ENCODE peak calls at places on chromosome 20, in ten cellular contexts. M is activated CD8-positive, alpha-beta memory T cell treated with anti-CD3 and anti-CD28 coated beads, Interleukin-2, amount 10 ng/mL, durations not matched to agents 7 days and 5 days; I is naive thymus-derived CD8-positive, alpha-beta T cell; P is heart right ventricle; Y is pancreas; K is natural killer cell; U is upper lobe of right lung; G is activated CD8-positive, alpha-beta T cell treated with anti-CD3 and anti-CD28 coated beads for 36 hours; A is foreskin keratinocyte; H is central memory CD8-positive, alpha-beta T cell. Q is an unnamed sample.

GRCh38 chr20:62837790-62838458 is 21.1 kb downstream of the COL9A3 start:
- ATAC-seq in M (no peak), I (no peak), P (no peak), Y (peak; percentile 73), K (peak; percentile 48), U (peak; percentile 58), G (peak; percentile 17), A (no peak), H (no peak), Q (no peak)

GRCh38 chr20:54158226-54158625 is 15.6 kb downstream of the CYP24A1 start:
- ATAC-seq in M (no peak), I (no peak), P (no peak), Y (no peak), K (no peak), U (no peak), G (no peak), A (no peak), H (no peak), Q (no peak)

GRCh38 chr20:64010711-64011237 is 25.2 kb upstream of the C20orf204 start:
- ATAC-seq in M (peak; percentile 67), I (no peak), P (no peak), Y (no peak), K (no peak), U (no peak), G (peak; percentile 13), A (no peak), H (no peak), Q (no peak)

GRCh38 chr20:1328680-1329330 is at the start of gene SDCBP2:
- ATAC-seq in M (no peak), I (no peak), P (no peak), Y (peak; percentile 76), K (no peak), U (peak; percentile 53), G (no peak), A (peak; percentile 72), H (no peak), Q (no peak)

GRCh38 chr20:61117725-61118124 is 134.3 kb upstream of the CDH4 start:
- ATAC-seq in M (no peak), I (no peak), P (no peak), Y (no peak), K (no peak), U (no peak), G (no peak), A (no peak), H (no peak), Q (no peak)

GRCh38 chr20:31595654-31596411 is 9.3 kb upstream of the ID1 start:
- ATAC-seq in M (no peak), I (no peak), P (peak; percentile 90), Y (peak; percentile 31), K (no peak), U (peak; percentile 91), G (no peak), A (peak; percentile 24), H (no peak), Q (no peak)

GRCh38 chr20:49607568-49607967 is 39.6 kb upstream of the PTGIS start:
- ATAC-seq in M (no peak), I (no peak), P (no peak), Y (no peak), K (no peak), U (no peak), G (no peak), A (no peak), H (no peak), Q (no peak)

GRCh38 chr20:49297605-49298530 is 20.0 kb upstream of the ZNFX1 start:
- ATAC-seq in M (peak; percentile 78), I (peak; percentile 91), P (no peak), Y (no peak), K (no peak), U (peak; percentile 77), G (peak; percentile 80), A (no peak), H (peak; percentile 52), Q (peak; percentile 17)

GRCh38 chr20:58810116-58810878 is 40.4 kb downstream of the GNAS-AS1 start:
- ATAC-seq in M (peak; percentile 64), I (peak; percentile 69), P (no peak), Y (no peak), K (no peak), U (no peak), G (peak; percentile 88), A (no peak), H (peak; percentile 40), Q (no peak)

GRCh38 chr20:62344782-62345181 is 22.3 kb downstream of the LAMA5 start:
- ATAC-seq in M (no peak), I (no peak), P (no peak), Y (no peak), K (no peak), U (no peak), G (no peak), A (no peak), H (no peak), Q (no peak)

GRCh38 chr20:54188132-54188835 is 14.5 kb upstream of the CYP24A1 start:
- ATAC-seq in M (no peak), I (no peak), P (no peak), Y (no peak), K (no peak), U (no peak), G (no peak), A (no peak), H (no peak), Q (no peak)

GRCh38 chr20:23135449-23136447 is 49.6 kb upstream of the CD93 start:
- ATAC-seq in M (no peak), I (no peak), P (no peak), Y (no peak), K (no peak), U (peak; percentile 79), G (no peak), A (no peak), H (no peak), Q (no peak)

GRCh38 chr20:44901972-44902371 is 7.9 kb upstream of the PABPC1L start:
- ATAC-seq in M (no peak), I (no peak), P (no peak), Y (no peak), K (no peak), U (no peak), G (peak; percentile 44), A (peak; percentile 66), H (no peak), Q (peak; percentile 93)

GRCh38 chr20:62175711-62176110 is 7.1 kb upstream of the MTG2 start:
- ATAC-seq in M (no peak), I (no peak), P (no peak), Y (no peak), K (no peak), U (no peak), G (no peak), A (no peak), H (no peak), Q (no peak)

GRCh38 chr20:37598101-37598530 is 70.4 kb upstream of the BLCAP start:
- ATAC-seq in M (no peak), I (no peak), P (no peak), Y (no peak), K (no peak), U (no peak), G (no peak), A (no peak), H (no peak), Q (no peak)

GRCh38 chr20:3670511-3670910 is 7.3 kb upstream of the GFRA4 start:
- ATAC-seq in M (no peak), I (no peak), P (no peak), Y (no peak), K (no peak), U (no peak), G (no peak), A (no peak), H (no peak), Q (no peak)

GRCh38 chr20:51425347-51426106 is 117.0 kb downstream of the NFATC2 start:
- ATAC-seq in M (peak; percentile 28), I (no peak), P (no peak), Y (no peak), K (no peak), U (no peak), G (peak; percentile 27), A (no peak), H (peak; percentile 10), Q (peak; percentile 22)

GRCh38 chr20:38212806-38213606 is 47.5 kb downstream of the KIAA1755 start:
- ATAC-seq in M (no peak), I (no peak), P (peak; percentile 12), Y (no peak), K (no peak), U (no peak), G (no peak), A (no peak), H (no peak), Q (no peak)

GRCh38 chr20:43191143-43191542 is 1.4 kb upstream of the PTPRT start:
- ATAC-seq in M (no peak), I (no peak), P (no peak), Y (no peak), K (no peak), U (no peak), G (no peak), A (no peak), H (no peak), Q (no peak)

GRCh38 chr20:37823276-37823980 is 79.5 kb upstream of the VSTM2L start:
- ATAC-seq in M (no peak), I (no peak), P (no peak), Y (no peak), K (no peak), U (no peak), G (no peak), A (peak; percentile 71), H (no peak), Q (no peak)

GRCh38 chr20:10935658-10936057 is 261.9 kb upstream of the JAG1 start:
- ATAC-seq in M (no peak), I (no peak), P (peak; percentile 61), Y (no peak), K (no peak), U (no peak), G (no peak), A (no peak), H (no peak), Q (no peak)

GRCh38 chr20:18692453-18692852 is 104.6 kb downstream of the DTD1 start:
- ATAC-seq in M (no peak), I (no peak), P (no peak), Y (no peak), K (no peak), U (no peak), G (no peak), A (no peak), H (no peak), Q (no peak)

Q was measured in activated CD4-positive, CD25-positive, alpha-beta regulatory T cell treated with anti-CD3 and anti-CD28 coated beads, Interleukin-2, amount 50 U/mL, for 24 hours.